ENCODE peak calls at places on chromosomes 12 and 14, in eight cellular contexts. Y is IMR-90; Z is CD4-positive, alpha-beta T cell; S is cardiac muscle cell; X is HCT116; D is neural crest cell; B is WERI-Rb-1; C is lung. I is an unnamed sample.

GRCh38 chr14:105375635-105376057 is 22.7 kb upstream of the TEX22 start:
- DNase-seq in Y (peak; percentile 9), Z (no peak), S (no peak), X (no peak), D (no peak), B (no peak), C (no peak), I (no peak)

GRCh38 chr12:93387780-93388179 is 10.1 kb downstream of the NUDT4 start:
- DNase-seq in Y (peak; percentile 81), Z (no peak), S (no peak), X (no peak), D (no peak), B (no peak), C (no peak), I (no peak)

GRCh38 chr14:51283402-51283825 is 43.4 kb downstream of the TMX1 start:
- DNase-seq in Y (peak; percentile 93), Z (no peak), S (peak; percentile 89), X (peak; percentile 36), D (no peak), B (peak; percentile 11), C (no peak), I (no peak)

GRCh38 chr12:123621101-123621500 is 12.4 kb downstream of the EIF2B1 start:
- DNase-seq in Y (no peak), Z (no peak), S (no peak), X (no peak), D (no peak), B (no peak), C (no peak), I (no peak)

GRCh38 chr12:113880337-113880736 is 85.8 kb downstream of the RBM19 start:
- DNase-seq in Y (no peak), Z (no peak), S (no peak), X (no peak), D (no peak), B (no peak), C (no peak), I (peak; percentile 47)

GRCh38 chr12:18145924-18146323 is 55.9 kb upstream of the RERGL start:
- DNase-seq in Y (no peak), Z (no peak), S (no peak), X (no peak), D (no peak), B (no peak), C (no peak), I (no peak)

GRCh38 chr14:57732886-57733285 is 133.0 kb downstream of the SLC35F4 start:
- DNase-seq in Y (no peak), Z (no peak), S (no peak), X (no peak), D (no peak), B (no peak), C (no peak), I (no peak)

GRCh38 chr12:34606749-34607519 is 584.6 kb downstream of the ALG10 start:
- DNase-seq in Y (no peak), Z (no peak), S (no peak), X (no peak), D (no peak), B (no peak), C (no peak), I (no peak)

GRCh38 chr12:89040146-89040964 is 311.9 kb downstream of the DUSP6 start:
- DNase-seq in Y (peak; percentile 44), Z (peak; percentile 55), S (no peak), X (no peak), D (no peak), B (no peak), C (no peak), I (no peak)

GRCh38 chr14:90557516-90557915 is 160.7 kb downstream of the CALM1 start:
- DNase-seq in Y (no peak), Z (no peak), S (no peak), X (no peak), D (no peak), B (no peak), C (no peak), I (no peak)

GRCh38 chr14:105335735-105336476 is 21.4 kb downstream of the PACS2 start:
- DNase-seq in Y (no peak), Z (no peak), S (no peak), X (no peak), D (no peak), B (no peak), C (no peak), I (peak; percentile 58)

GRCh38 chr12:104586325-104587048 is 129.7 kb downstream of the CHST11 start:
- DNase-seq in Y (no peak), Z (no peak), S (no peak), X (no peak), D (no peak), B (peak; percentile 59), C (no peak), I (no peak)

GRCh38 chr12:120748242-120748641 is 22.6 kb downstream of the ACADS start:
- DNase-seq in Y (no peak), Z (no peak), S (no peak), X (no peak), D (no peak), B (no peak), C (no peak), I (no peak)

DNA sequence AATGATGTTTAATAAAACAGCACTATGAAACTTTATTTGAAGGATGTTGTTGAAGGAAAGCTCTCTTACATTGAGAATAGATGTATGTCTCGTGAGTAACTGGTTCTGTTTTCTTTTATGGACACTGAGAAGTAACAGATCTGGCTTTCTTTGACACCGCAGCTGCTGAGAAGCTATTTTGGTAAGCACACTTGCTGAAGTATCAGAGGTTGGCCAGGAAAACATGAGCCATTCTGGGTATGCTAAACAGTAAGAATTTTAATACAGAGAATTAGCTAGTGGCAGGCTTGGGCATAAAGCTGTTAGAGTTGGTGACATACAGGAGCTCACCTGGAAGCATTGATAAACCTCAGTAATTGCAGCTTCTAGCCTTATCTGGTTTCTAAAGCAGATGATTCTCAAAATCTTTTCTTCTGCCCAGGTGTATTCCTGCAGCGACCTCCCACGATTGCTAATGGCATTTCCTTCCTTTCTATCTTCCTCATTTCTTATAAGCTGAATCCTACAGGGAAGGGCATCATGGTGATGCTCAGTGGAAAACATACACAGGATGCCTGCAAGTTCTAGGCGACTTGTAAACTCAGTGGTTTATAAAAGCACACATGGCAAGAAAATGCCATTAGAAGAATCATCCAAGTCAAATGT is 291.6 kb upstream of the SLC16A7 start:
- DNase-seq in Y (no peak), Z (no peak), S (peak; percentile 19), X (no peak), D (no peak), B (no peak), C (no peak), I (no peak)
- TF ChIP-seq CTCF in Y (no peak), Z (no peak), S (no peak), X (no peak), D (no peak), B (no peak), C (no peak), I (no peak)

DNA sequence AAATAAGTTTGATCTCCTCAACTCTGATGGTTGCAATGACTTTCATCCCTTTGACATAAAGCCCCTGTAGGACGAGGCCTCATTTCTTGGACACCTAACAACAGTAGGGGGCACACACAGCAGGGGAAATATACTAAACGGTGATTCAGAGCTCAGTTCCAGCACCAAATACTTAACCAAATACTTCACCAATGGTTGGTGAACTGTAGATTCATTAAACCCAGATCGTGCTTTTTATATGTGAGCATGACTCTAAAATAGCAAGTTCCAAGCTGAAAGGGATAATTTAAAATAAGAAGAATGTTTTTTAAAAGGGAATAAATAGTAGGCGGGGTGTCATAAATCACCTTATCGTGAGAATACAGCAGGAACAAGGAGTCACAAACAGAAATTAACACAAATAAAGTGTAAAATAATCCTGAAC is 53.2 kb downstream of the ATG2B start:
- DNase-seq in Y (peak; percentile 13), Z (no peak), S (no peak), X (no peak), D (no peak), B (peak; percentile 9), C (no peak), I (no peak)
- TF ChIP-seq CTCF in Y (peak; percentile 28), Z (no peak), S (no peak), X (peak; percentile 5), D (no peak), B (no peak), C (no peak), I (no peak)

DNA sequence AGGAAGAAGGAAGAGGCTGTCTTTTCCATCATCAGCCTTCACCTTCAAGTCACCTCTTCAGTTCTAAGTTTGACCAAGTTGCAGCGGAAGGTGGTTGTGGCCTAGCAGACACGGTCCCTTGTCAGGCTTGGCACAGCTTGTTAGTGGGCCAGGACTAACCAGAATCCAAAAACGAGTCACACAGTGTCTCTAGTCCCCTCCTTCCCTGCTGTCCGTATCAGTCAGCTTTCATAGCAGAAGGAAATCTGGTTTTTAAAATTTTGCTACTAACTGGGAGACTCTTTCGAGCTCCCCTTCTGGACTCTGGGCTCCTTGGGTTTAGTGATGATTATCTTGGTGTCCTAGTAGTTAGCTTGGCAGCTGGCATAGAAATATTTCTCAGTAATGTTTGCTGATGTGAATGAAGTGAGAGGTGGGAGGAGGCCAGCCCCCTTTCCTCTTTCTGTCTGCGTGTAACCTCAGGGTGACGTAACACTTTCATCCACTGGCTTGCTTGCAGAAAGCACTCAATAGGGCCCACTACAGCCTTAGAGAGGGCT is 3.8 kb downstream of the ETV6 start:
- DNase-seq in Y (peak; percentile 43), Z (peak; percentile 8), S (no peak), X (no peak), D (no peak), B (no peak), C (no peak), I (no peak)
- TF ChIP-seq CTCF in Y (no peak), Z (no peak), S (no peak), X (no peak), D (no peak), B (no peak), C (no peak), I (no peak)

DNA sequence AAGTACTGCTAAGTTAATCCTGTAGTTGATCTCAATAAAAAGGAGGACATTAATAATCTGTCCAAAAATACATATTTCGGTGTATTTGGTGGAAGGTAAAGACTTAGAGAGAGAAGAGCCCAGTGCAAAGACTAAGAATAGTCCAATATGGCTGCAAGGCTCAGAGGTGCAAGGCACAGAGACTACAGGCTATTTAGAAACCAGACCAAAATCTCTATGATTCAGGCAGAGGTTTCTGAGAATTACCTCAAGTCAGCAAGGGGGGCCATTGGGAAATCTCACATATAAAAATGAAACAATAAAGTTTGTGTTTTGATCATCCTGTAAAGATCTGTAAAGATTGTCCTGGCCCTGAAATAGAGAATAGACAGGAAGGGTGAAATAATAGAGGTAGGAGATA is 1173.0 kb downstream of the VRK1 start:
- DNase-seq in Y (no peak), Z (no peak), S (no peak), X (no peak), D (no peak), B (no peak), C (no peak), I (no peak)
- TF ChIP-seq CTCF in Y (no peak), Z (no peak), S (no peak), X (no peak), D (no peak), B (no peak), C (no peak), I (no peak)

I was measured in glutamatergic neuron.